ENCODE peak calls at places on chromosomes 12 and 14, in five cellular contexts. One of them, this sample, is unnamed.

GRCh38 chr14:63952933-63953437 is 100.2 kb downstream of the SYNE2 start:
- DNase-seq in IMR-90: peak; percentile 37
- DNase-seq in mesendoderm: no peak
- DNase-seq in H9: no peak
- DNase-seq in trophoblast cell: no peak
- DNase-seq in this sample: no peak

GRCh38 chr14:59225281-59225680 is 36.8 kb downstream of the DAAM1 start:
- DNase-seq in IMR-90: no peak
- DNase-seq in mesendoderm: no peak
- DNase-seq in H9: no peak
- DNase-seq in trophoblast cell: no peak
- DNase-seq in this sample: no peak

GRCh38 chr14:87497301-87497700 is 495.7 kb downstream of the GALC start:
- DNase-seq in IMR-90: no peak
- DNase-seq in mesendoderm: no peak
- DNase-seq in H9: no peak
- DNase-seq in trophoblast cell: no peak
- DNase-seq in this sample: no peak

GRCh38 chr12:119024226-119024810 is 43.0 kb downstream of the SRRM4 start:
- DNase-seq in IMR-90: no peak
- DNase-seq in mesendoderm: no peak
- DNase-seq in H9: peak; percentile 21
- DNase-seq in trophoblast cell: no peak
- DNase-seq in this sample: no peak

GRCh38 chr14:77052281-77053044 is 24.0 kb upstream of the IRF2BPL start:
- DNase-seq in IMR-90: no peak
- DNase-seq in mesendoderm: no peak
- DNase-seq in H9: no peak
- DNase-seq in trophoblast cell: no peak
- DNase-seq in this sample: no peak

GRCh38 chr14:100664841-100665425 is 61.8 kb upstream of the DLK1 start:
- DNase-seq in IMR-90: peak; percentile 73
- DNase-seq in mesendoderm: no peak
- DNase-seq in H9: no peak
- DNase-seq in trophoblast cell: no peak
- DNase-seq in this sample: no peak

GRCh38 chr12:131380961-131381705 is 329.8 kb upstream of the SFSWAP start:
- DNase-seq in IMR-90: no peak
- DNase-seq in mesendoderm: peak; percentile 31
- DNase-seq in H9: no peak
- DNase-seq in trophoblast cell: no peak
- DNase-seq in this sample: no peak

GRCh38 chr12:92039048-92039447 is 106.6 kb downstream of the BTG1 start:
- DNase-seq in IMR-90: no peak
- DNase-seq in mesendoderm: no peak
- DNase-seq in H9: no peak
- DNase-seq in trophoblast cell: no peak
- DNase-seq in this sample: no peak

GRCh38 chr12:45214071-45214470 is 1.8 kb upstream of the ANO6 start:
- DNase-seq in IMR-90: no peak
- DNase-seq in mesendoderm: no peak
- DNase-seq in H9: no peak
- DNase-seq in trophoblast cell: no peak
- DNase-seq in this sample: no peak

GRCh38 chr14:56342419-56342901 is 224.2 kb downstream of the PELI2 start:
- DNase-seq in IMR-90: peak; percentile 86
- DNase-seq in mesendoderm: no peak
- DNase-seq in H9: no peak
- DNase-seq in trophoblast cell: no peak
- DNase-seq in this sample: no peak

GRCh38 chr12:113007166-113007565 is 28.8 kb downstream of the OAS2 start:
- DNase-seq in IMR-90: peak; percentile 18
- DNase-seq in mesendoderm: no peak
- DNase-seq in H9: no peak
- DNase-seq in trophoblast cell: peak; percentile 80
- DNase-seq in this sample: no peak

GRCh38 chr14:93033983-93034670 is 81.6 kb downstream of the ITPK1 start:
- DNase-seq in IMR-90: no peak
- DNase-seq in mesendoderm: peak; percentile 41
- DNase-seq in H9: peak; percentile 58
- DNase-seq in trophoblast cell: no peak
- DNase-seq in this sample: no peak
- H3K18ac ChIP-seq in IMR-90: no peak overlapping the region
- H3K18ac ChIP-seq in mesendoderm: no peak overlapping the region
- H3K18ac ChIP-seq in H9: no peak overlapping the region
- H3K18ac ChIP-seq in trophoblast cell: no peak overlapping the region
- H3K18ac ChIP-seq in this sample: peak overlapping the region; percentile 15

GRCh38 chr12:13211859-13212664 is 15.5 kb downstream of the EMP1 start:
- DNase-seq in IMR-90: peak; percentile 71
- DNase-seq in mesendoderm: peak; percentile 82
- DNase-seq in H9: peak; percentile 71
- DNase-seq in trophoblast cell: peak; percentile 65
- DNase-seq in this sample: peak; percentile 65
- H2BK120ac ChIP-seq in IMR-90: peak overlapping the region; percentile 74
- H2BK120ac ChIP-seq in mesendoderm: no peak overlapping the region
- H2BK120ac ChIP-seq in H9: no peak overlapping the region
- H2BK120ac ChIP-seq in trophoblast cell: no peak overlapping the region
- H2BK120ac ChIP-seq in this sample: no peak overlapping the region

DNA sequence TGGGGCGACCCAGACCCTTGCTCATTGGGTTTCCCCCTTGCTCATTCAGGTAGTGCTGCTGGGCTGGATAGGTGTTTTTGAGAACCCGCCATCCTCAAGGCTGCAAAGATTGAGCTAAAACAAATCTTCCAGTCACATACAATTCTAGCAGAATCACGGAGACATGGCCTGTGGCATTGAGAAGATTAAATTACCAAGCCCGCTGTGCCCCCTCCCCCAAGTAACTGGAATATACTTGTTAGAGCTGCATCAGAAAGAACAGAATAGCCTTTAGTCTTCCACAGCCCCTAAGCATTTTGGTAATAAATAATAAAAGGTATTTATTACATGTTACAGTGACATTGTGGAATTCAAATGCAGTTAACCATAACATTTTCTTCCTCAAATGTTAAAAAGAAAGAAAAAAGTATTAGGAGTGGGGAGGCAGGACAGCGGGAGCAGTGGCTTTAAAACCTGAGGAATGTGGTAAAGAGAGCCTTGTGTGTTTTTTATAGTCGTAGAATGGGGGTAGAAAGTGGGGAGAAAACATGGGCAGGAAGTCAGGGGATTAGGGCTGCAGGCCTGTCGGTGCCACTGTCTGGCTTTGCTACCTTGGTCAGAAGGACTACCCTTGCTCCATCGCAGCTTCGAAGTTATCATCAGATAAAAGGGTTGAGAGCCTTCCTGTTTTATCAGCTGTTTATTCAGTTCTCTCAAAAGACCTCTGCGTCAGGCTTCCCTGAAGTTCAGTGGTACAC is 255.8 kb downstream of the MSRB3 start:
- DNase-seq in IMR-90: no peak
- DNase-seq in mesendoderm: no peak
- DNase-seq in H9: no peak
- DNase-seq in trophoblast cell: no peak
- DNase-seq in this sample: no peak
- H3K18ac ChIP-seq in IMR-90: peak overlapping the region; percentile 79
- H3K18ac ChIP-seq in mesendoderm: no peak overlapping the region
- H3K18ac ChIP-seq in H9: no peak overlapping the region
- H3K18ac ChIP-seq in trophoblast cell: peak overlapping the region; percentile 21
- H3K18ac ChIP-seq in this sample: no peak overlapping the region

GRCh38 chr12:989051-989450 is 2.0 kb upstream of the ERC1 start:
- DNase-seq in IMR-90: no peak
- DNase-seq in mesendoderm: no peak
- DNase-seq in H9: no peak
- DNase-seq in trophoblast cell: no peak
- DNase-seq in this sample: no peak

GRCh38 chr12:991350-992278 is 591 bp downstream of the ERC1 start:
- DNase-seq in IMR-90: peak; percentile 29
- DNase-seq in mesendoderm: peak; percentile 30
- DNase-seq in H9: peak; percentile 87
- DNase-seq in trophoblast cell: peak; percentile 48
- DNase-seq in this sample: no peak

GRCh38 chr12:990649-991349 is at the start of gene ERC1:
- DNase-seq in IMR-90: peak; percentile 87
- DNase-seq in mesendoderm: peak; percentile 92
- DNase-seq in H9: peak; percentile 88
- DNase-seq in trophoblast cell: peak; percentile 73
- DNase-seq in this sample: peak; percentile 85

GRCh38 chr12:989751-990278 is 1.2 kb upstream of the ERC1 start:
- DNase-seq in IMR-90: peak; percentile 81
- DNase-seq in mesendoderm: peak; percentile 43
- DNase-seq in H9: no peak
- DNase-seq in trophoblast cell: peak; percentile 14
- DNase-seq in this sample: peak; percentile 21

GRCh38 chr12:990308-990648 is 745 bp upstream of the ERC1 start:
- DNase-seq in IMR-90: peak; percentile 74
- DNase-seq in mesendoderm: peak; percentile 61
- DNase-seq in H9: peak; percentile 51
- DNase-seq in trophoblast cell: peak; percentile 32
- DNase-seq in this sample: no peak
- H2BK120ac ChIP-seq in IMR-90: peak overlapping the region; percentile 95
- H2BK120ac ChIP-seq in mesendoderm: no peak overlapping the region
- H2BK120ac ChIP-seq in H9: no peak overlapping the region
- H2BK120ac ChIP-seq in trophoblast cell: peak overlapping the region; percentile 78
- H2BK120ac ChIP-seq in this sample: peak overlapping the region; percentile 98

DNA sequence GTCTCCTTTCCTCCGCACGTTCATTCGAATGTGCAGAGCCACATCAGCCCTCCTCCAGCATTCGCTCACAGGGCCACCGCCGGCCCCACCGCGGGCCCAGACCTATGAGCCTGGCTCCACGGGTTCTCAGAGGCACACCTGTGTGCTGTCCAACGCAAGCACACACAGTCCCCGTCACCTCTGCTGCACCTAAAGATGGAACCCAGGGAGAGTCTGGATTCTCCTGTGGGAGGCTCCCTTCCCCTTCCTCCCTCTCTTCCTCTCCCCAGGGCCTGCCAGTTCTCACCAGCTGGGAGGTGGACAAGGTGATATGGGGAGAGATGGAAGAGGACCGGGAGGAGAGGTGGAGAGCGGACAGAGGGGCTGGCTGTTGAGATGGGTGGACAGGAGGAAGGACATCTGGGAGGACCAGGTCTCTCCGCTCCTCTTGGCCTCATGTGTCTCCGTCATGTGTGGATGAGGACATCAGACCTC is 4.9 kb upstream of the AQP6 start:
- DNase-seq in IMR-90: no peak
- DNase-seq in mesendoderm: no peak
- DNase-seq in H9: no peak
- DNase-seq in trophoblast cell: no peak
- DNase-seq in this sample: no peak
- H3K18ac ChIP-seq in IMR-90: no peak overlapping the region
- H3K18ac ChIP-seq in mesendoderm: no peak overlapping the region
- H3K18ac ChIP-seq in H9: no peak overlapping the region
- H3K18ac ChIP-seq in trophoblast cell: no peak overlapping the region
- H3K18ac ChIP-seq in this sample: peak overlapping the region; percentile 89

GRCh38 chr12:32107376-32108267 is 975 bp downstream of the BICD1 start:
- DNase-seq in IMR-90: peak; percentile 80
- DNase-seq in mesendoderm: peak; percentile 74
- DNase-seq in H9: no peak
- DNase-seq in trophoblast cell: peak; percentile 22
- DNase-seq in this sample: peak; percentile 26

GRCh38 chr12:32104572-32105355 is 1.9 kb upstream of the BICD1 start:
- DNase-seq in IMR-90: no peak
- DNase-seq in mesendoderm: no peak
- DNase-seq in H9: no peak
- DNase-seq in trophoblast cell: no peak
- DNase-seq in this sample: no peak

GRCh38 chr12:32108829-32109228 is 2.2 kb downstream of the BICD1 start:
- DNase-seq in IMR-90: no peak
- DNase-seq in mesendoderm: no peak
- DNase-seq in H9: no peak
- DNase-seq in trophoblast cell: no peak
- DNase-seq in this sample: no peak

GRCh38 chr12:32106153-32106516 is 512 bp upstream of the BICD1 start:
- DNase-seq in IMR-90: no peak
- DNase-seq in mesendoderm: no peak
- DNase-seq in H9: no peak
- DNase-seq in trophoblast cell: no peak
- DNase-seq in this sample: no peak

GRCh38 chr12:32106517-32107366 is at the start of gene BICD1:
- DNase-seq in IMR-90: peak; percentile 87
- DNase-seq in mesendoderm: peak; percentile 95
- DNase-seq in H9: peak; percentile 87
- DNase-seq in trophoblast cell: peak; percentile 54
- DNase-seq in this sample: peak; percentile 85
- H2BK120ac ChIP-seq in IMR-90: peak within 1 kb of the TSS; percentile 88
- H2BK120ac ChIP-seq in mesendoderm: peak within 1 kb of the TSS; percentile 49
- H2BK120ac ChIP-seq in H9: no peak within 1 kb of the TSS
- H2BK120ac ChIP-seq in trophoblast cell: peak within 1 kb of the TSS; percentile 87
- H2BK120ac ChIP-seq in this sample: peak within 1 kb of the TSS; percentile 27

This sample was measured in neuronal stem cell.